ENCODE peak calls at places on chromosomes 4 and X, in five cellular contexts. E, T, A, P and Y are unnamed samples.

GRCh38 chr4:14719053-14719452 is 283.2 kb upstream of the CPEB2 start:
- DNase-seq in P (no peak), A (no peak), E (peak; percentile 62), T (no peak), Y (no peak)

GRCh38 chr4:42412251-42412650 is 15.0 kb downstream of the SHISA3 start:
- DNase-seq in A (no peak), T (no peak), E (no peak), P (no peak), Y (no peak)

GRCh38 chr4:132982151-132982550 is 166.9 kb upstream of the PCDH10 start:
- DNase-seq in P (no peak), A (no peak), E (no peak), T (no peak), Y (no peak)

GRCh38 chr4:183449193-183449888 is 4.9 kb downstream of the CDKN2AIP start:
- DNase-seq in P (no peak), E (no peak), T (no peak), A (no peak), Y (no peak)

GRCh38 chrX:29553542-29553941 is 661.8 kb upstream of the MAGEB2 start:
- DNase-seq in A (no peak), P (no peak), T (no peak), E (no peak), Y (no peak)

GRCh38 chr4:80237992-80238391 is 28.5 kb upstream of the FGF5 start:
- DNase-seq in E (no peak), T (no peak), A (no peak), P (no peak), Y (no peak)

GRCh38 chrX:85808217-85808616 is 239.1 kb downstream of the CHM start:
- DNase-seq in E (no peak), A (no peak), P (no peak), T (no peak), Y (no peak)

GRCh38 chrX:86348669-86349068 is 200.4 kb downstream of the DACH2 start:
- DNase-seq in P (no peak), E (no peak), T (no peak), A (no peak), Y (no peak)

GRCh38 chr4:16914208-16914607 is 15.8 kb upstream of the LDB2 start:
- DNase-seq in T (no peak), A (no peak), P (no peak), E (no peak), Y (no peak)

GRCh38 chrX:283115-283845 is 2.1 kb downstream of the PLCXD1 start:
- DNase-seq in E (peak; percentile 90), A (peak; percentile 93), T (peak; percentile 95), P (peak; percentile 92), Y (peak; percentile 96)

GRCh38 chr4:15658136-15658535 is 3.0 kb upstream of the FBXL5 start:
- DNase-seq in E (no peak), P (no peak), T (no peak), A (no peak), Y (no peak)

GRCh38 chr4:89468632-89469031 is 161.0 kb upstream of the GPRIN3 start:
- DNase-seq in T (no peak), A (no peak), P (no peak), E (no peak), Y (no peak)

GRCh38 chrX:20019672-20020365 is 29.0 kb upstream of the BCLAF3 start:
- DNase-seq in E (no peak), T (no peak), P (no peak), A (no peak), Y (no peak)

GRCh38 chr4:4605849-4606248 is 64.0 kb upstream of the STX18 start:
- DNase-seq in T (no peak), A (no peak), P (no peak), E (no peak), Y (no peak)

GRCh38 chr4:43485196-43485595 is 592.7 kb downstream of the GRXCR1 start:
- DNase-seq in E (no peak), A (no peak), P (no peak), T (no peak), Y (no peak)

GRCh38 chr4:89021678-89022077 is 35.3 kb downstream of the FAM13A start:
- DNase-seq in A (no peak), T (no peak), P (no peak), E (no peak), Y (no peak)

GRCh38 chr4:105361021-105361420 is 112.8 kb downstream of the PPA2 start:
- DNase-seq in A (no peak), T (no peak), P (no peak), E (no peak), Y (no peak)

GRCh38 chrX:4909245-4909830 is 1195.9 kb upstream of the PRKX start:
- DNase-seq in T (no peak), A (no peak), P (no peak), E (no peak), Y (no peak)

GRCh38 chr4:123300222-123300621 is 96.4 kb upstream of the SPRY1 start:
- DNase-seq in P (no peak), A (no peak), E (no peak), T (no peak), Y (no peak)

GRCh38 chr4:148674891-148675290 is 232.7 kb upstream of the NR3C2 start:
- DNase-seq in P (no peak), T (no peak), E (no peak), A (no peak), Y (no peak)

GRCh38 chr4:173346074-173346473 is 11.9 kb upstream of the HMGB2 start:
- DNase-seq in P (no peak), A (no peak), T (no peak), E (no peak), Y (no peak)

GRCh38 chr4:139184129-139184528 is 7.1 kb upstream of the ELF2 start:
- DNase-seq in A (no peak), T (no peak), E (no peak), P (no peak), Y (no peak)

GRCh38 chrX:108018659-108019381 is 26.0 kb upstream of the VSIG1 start:
- DNase-seq in E (no peak), A (no peak), T (no peak), P (no peak), Y (no peak)

GRCh38 chr4:151098191-151098590 is 1.2 kb upstream of the RPS3A start:
- DNase-seq in A (peak; percentile 25), T (no peak), E (no peak), P (peak; percentile 10), Y (peak; percentile 76)

GRCh38 chr4:53777244-53777984 is 186.1 kb upstream of the LNX1 start:
- DNase-seq in P (no peak), T (peak; percentile 15), E (no peak), A (no peak), Y (no peak)

GRCh38 chrX:105483011-105483410 is 262.5 kb upstream of the TEX13A start:
- DNase-seq in P (no peak), E (no peak), A (no peak), T (no peak), Y (no peak)

GRCh38 chrX:7568597-7568996 is 274.4 kb upstream of the VCX start:
- DNase-seq in A (no peak), T (no peak), E (no peak), P (no peak), Y (no peak)

GRCh38 chrX:66051989-66052388 is 12.1 kb upstream of the VSIG4 start:
- DNase-seq in P (no peak), E (no peak), T (no peak), A (peak; percentile 29), Y (no peak)

GRCh38 chrX:115177941-115178340 is 11.3 kb upstream of the RBMXL3 start:
- DNase-seq in E (no peak), P (no peak), A (no peak), T (no peak), Y (no peak)

GRCh38 chrX:40508560-40508959 is 72.2 kb upstream of the ATP6AP2 start:
- DNase-seq in A (no peak), P (no peak), E (no peak), T (no peak), Y (no peak)

GRCh38 chrX:13598877-13599276 is 29.5 kb downstream of the EGFL6 start:
- DNase-seq in E (no peak), T (peak; percentile 24), P (no peak), A (no peak), Y (no peak)

GRCh38 chr4:85280963-85281362 is 194.0 kb upstream of the ARHGAP24 start:
- DNase-seq in T (no peak), P (no peak), A (no peak), E (no peak), Y (no peak)

GRCh38 chr4:3422808-3423297 is 18.9 kb upstream of the HGFAC start:
- DNase-seq in T (no peak), A (no peak), E (no peak), P (no peak), Y (no peak)

DNA sequence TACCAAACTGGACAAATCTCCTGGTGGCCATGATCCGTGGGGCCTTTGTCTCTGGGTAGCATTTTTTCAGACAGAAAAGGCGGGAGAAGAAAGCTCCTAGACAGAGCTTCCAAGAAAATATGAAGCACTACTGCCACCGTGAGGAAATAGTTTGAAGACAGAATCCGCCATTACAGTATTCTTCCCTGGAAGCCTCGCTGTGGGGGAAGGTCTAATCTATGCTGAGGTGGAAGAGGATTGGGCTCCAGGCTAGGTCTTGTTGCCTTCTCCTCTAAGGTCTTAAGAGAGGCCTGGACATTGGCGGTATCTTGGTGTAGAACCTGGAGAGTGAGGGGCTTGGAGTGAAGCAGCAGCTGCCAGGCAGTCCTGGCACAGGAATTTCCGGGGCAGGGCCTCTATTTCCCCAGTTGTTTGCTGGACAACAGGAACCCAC is 218.9 kb downstream of the OR13H1 start:
- DNase-seq in A (no peak), P (peak; percentile 61), T (peak; percentile 66), E (peak; percentile 48), Y (no peak)
- H3K4me3 ChIP-seq in A (no peak overlapping the region), P (no peak overlapping the region), T (peak overlapping the region; percentile 40), E (peak overlapping the region; percentile 28), Y (no peak overlapping the region)

GRCh38 chr4:77074961-77075855 is 581 bp downstream of the CCNI start:
- DNase-seq in E (peak; percentile 68), T (no peak), A (peak; percentile 88), P (peak; percentile 78), Y (peak; percentile 97)
- TF ChIP-seq POLR2A in E (no peak), T (peak; percentile 6), A (peak; percentile 65), P (no peak), Y (peak; percentile 70)

GRCh38 chrX:42248226-42248625 is 324.9 kb upstream of the CASK start:
- DNase-seq in T (no peak), A (no peak), P (no peak), E (no peak), Y (no peak)

GRCh38 chrX:42242044-42242443 is 318.7 kb upstream of the CASK start:
- DNase-seq in A (no peak), E (no peak), T (no peak), P (no peak), Y (no peak)

GRCh38 chrX:42241421-42241820 is 318.1 kb upstream of the CASK start:
- DNase-seq in A (no peak), P (no peak), E (no peak), T (no peak), Y (no peak)

GRCh38 chrX:42247241-42247640 is 323.9 kb upstream of the CASK start:
- DNase-seq in T (no peak), A (no peak), E (no peak), P (no peak), Y (no peak)

DNA sequence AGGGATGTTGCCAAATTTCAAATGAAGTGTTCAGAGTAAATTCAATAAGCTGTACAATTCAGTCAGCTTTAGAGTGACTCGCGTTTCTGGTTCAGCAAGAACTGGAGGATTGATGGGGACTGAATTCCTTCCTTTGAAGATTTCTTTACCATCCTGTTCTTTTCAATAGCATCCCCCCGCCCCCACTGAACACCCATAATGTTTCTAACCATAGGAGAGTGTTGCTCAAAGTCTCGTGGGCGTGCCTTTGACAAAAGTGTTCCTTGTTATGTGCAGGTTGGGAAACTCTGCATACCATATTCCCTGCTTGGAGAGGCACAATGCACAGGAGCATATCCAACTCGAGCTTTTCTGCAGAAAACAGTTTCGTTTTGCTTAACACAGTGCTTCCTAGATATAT is 323.5 kb upstream of the CASK start:
- DNase-seq in E (no peak), A (no peak), P (no peak), T (no peak), Y (no peak)
- H3K4me3 ChIP-seq in E (no peak overlapping the region), A (no peak overlapping the region), P (no peak overlapping the region), T (no peak overlapping the region), Y (no peak overlapping the region)

GRCh38 chr4:40262861-40263260 is 66.0 kb downstream of the RHOH start:
- DNase-seq in E (no peak), A (no peak), T (no peak), P (no peak), Y (no peak)
- TF ChIP-seq POLR2A in E (no peak), A (no peak), T (no peak), P (no peak), Y (no peak)